ENCODE peak calls at places on chromosomes 11 and 22, in four cellular contexts. C, Z, U and L are unnamed samples.

GRCh38 chr11:100830978-100831732 is 144.1 kb downstream of the ARHGAP42 start:
- DNase-seq in Z (no peak), U (no peak), C (no peak), L (peak; percentile 48)

GRCh38 chr11:59173080-59173963 is 1.4 kb downstream of the DTX4 start:
- DNase-seq in U (no peak), C (peak; percentile 57), Z (no peak), L (no peak)

GRCh38 chr22:49664371-49664881 is 163.2 kb downstream of the BRD1 start:
- DNase-seq in Z (no peak), C (peak; percentile 21), U (peak; percentile 35), L (peak; percentile 47)

GRCh38 chr22:45628508-45628907 is 43.1 kb upstream of the ATXN10 start:
- DNase-seq in Z (no peak), C (no peak), U (no peak), L (no peak)

GRCh38 chr11:130145975-130146776 is 13.4 kb upstream of the ST14 start:
- DNase-seq in U (no peak), C (no peak), Z (no peak), L (no peak)

GRCh38 chr11:40306938-40307548 is 1152.4 kb downstream of the LRRC4C start:
- DNase-seq in U (no peak), C (no peak), Z (peak; percentile 26), L (no peak)

GRCh38 chr22:21865041-21865440 is 2.4 kb downstream of the MAPK1 start:
- DNase-seq in U (no peak), Z (no peak), C (peak; percentile 60), L (no peak)

GRCh38 chr11:35688023-35688422 is 25.4 kb downstream of the TRIM44 start:
- DNase-seq in Z (no peak), U (no peak), C (no peak), L (no peak)

GRCh38 chr11:32630844-32631243 is 47.2 kb downstream of the EIF3M start:
- DNase-seq in C (no peak), U (no peak), Z (no peak), L (no peak)

GRCh38 chr11:867856-868358 is 25.3 kb downstream of the TSPAN4 start:
- DNase-seq in C (no peak), Z (no peak), U (no peak), L (no peak)

GRCh38 chr11:110830344-110831141 is 118.3 kb upstream of the ARHGAP20 start:
- DNase-seq in U (no peak), C (no peak), Z (no peak), L (no peak)

GRCh38 chr11:45150943-45151342 is 4.5 kb downstream of the PRDM11 start:
- DNase-seq in C (no peak), U (no peak), Z (no peak), L (no peak)

GRCh38 chr11:115581871-115582639 is 77.8 kb upstream of the CADM1 start:
- DNase-seq in U (no peak), C (no peak), Z (no peak), L (no peak)

GRCh38 chr11:70572974-70573260 is 174.6 kb downstream of the CTTN start:
- DNase-seq in C (peak; percentile 15), U (peak; percentile 27), Z (no peak), L (peak; percentile 28)

GRCh38 chr11:12702999-12703453 is 28.8 kb downstream of the TEAD1 start:
- DNase-seq in C (no peak), U (no peak), Z (no peak), L (no peak)

GRCh38 chr11:129067454-129067853 is 124.7 kb downstream of the ARHGAP32 start:
- DNase-seq in Z (no peak), C (no peak), U (no peak), L (no peak)

GRCh38 chr11:33168605-33169240 is 7.4 kb upstream of the CSTF3 start:
- DNase-seq in U (no peak), C (no peak), Z (no peak), L (no peak)

GRCh38 chr11:83823461-83824025 is 537.4 kb upstream of the CCDC90B start:
- DNase-seq in C (no peak), U (no peak), Z (no peak), L (no peak)

GRCh38 chr11:40302669-40303068 is 1156.8 kb downstream of the LRRC4C start:
- DNase-seq in Z (no peak), U (no peak), C (no peak), L (no peak)

GRCh38 chr11:69115586-69116560 is 39.9 kb upstream of the SMIM38 start:
- DNase-seq in C (peak; percentile 58), Z (no peak), U (no peak), L (no peak)

GRCh38 chr22:29663230-29663826 is 56.5 kb upstream of the CABP7 start:
- DNase-seq in Z (no peak), C (no peak), U (no peak), L (no peak)

GRCh38 chr11:6245536-6245935 is 6.6 kb downstream of the CNGA4 start:
- DNase-seq in U (no peak), C (no peak), Z (no peak), L (no peak)

GRCh38 chr11:124586247-124586860 is 16.6 kb downstream of the OR8A1 start:
- DNase-seq in Z (peak; percentile 56), C (peak; percentile 65), U (no peak), L (no peak)

GRCh38 chr11:65102142-65103095 is 6.4 kb downstream of the VPS51 start:
- DNase-seq in Z (no peak), C (no peak), U (no peak), L (no peak)

GRCh38 chr11:6609502-6610015 is 2.5 kb downstream of the TAF10 start:
- DNase-seq in C (peak; percentile 27), U (no peak), Z (no peak), L (no peak)

GRCh38 chr11:69525516-69526452 is 44.3 kb downstream of the LINC01488 start:
- DNase-seq in C (no peak), Z (no peak), U (peak; percentile 39), L (no peak)

GRCh38 chr11:38345286-38345685 is 1747.2 kb upstream of the RAG2 start:
- DNase-seq in C (no peak), U (no peak), Z (no peak), L (no peak)

GRCh38 chr22:35835998-35836691 is 118.5 kb downstream of the APOL5 start:
- DNase-seq in Z (no peak), C (no peak), U (no peak), L (no peak)

GRCh38 chr11:107592813-107593212 is 1.9 kb downstream of the ELMOD1 start:
- DNase-seq in C (no peak), U (no peak), Z (no peak), L (no peak)

GRCh38 chr11:13834463-13834862 is 128.1 kb upstream of the SPON1 start:
- DNase-seq in Z (peak; percentile 40), C (no peak), U (no peak), L (no peak)

GRCh38 chr11:2178906-2179494 is 7.4 kb upstream of the TH start:
- DNase-seq in U (no peak), Z (no peak), C (no peak), L (no peak)
- H3K4me1 ChIP-seq in U (no peaks in the 10 kb centered on the region), Z (no peaks in the 10 kb centered on the region), C (no peaks in the 10 kb centered on the region), L (no peaks in the 10 kb centered on the region)

DNA sequence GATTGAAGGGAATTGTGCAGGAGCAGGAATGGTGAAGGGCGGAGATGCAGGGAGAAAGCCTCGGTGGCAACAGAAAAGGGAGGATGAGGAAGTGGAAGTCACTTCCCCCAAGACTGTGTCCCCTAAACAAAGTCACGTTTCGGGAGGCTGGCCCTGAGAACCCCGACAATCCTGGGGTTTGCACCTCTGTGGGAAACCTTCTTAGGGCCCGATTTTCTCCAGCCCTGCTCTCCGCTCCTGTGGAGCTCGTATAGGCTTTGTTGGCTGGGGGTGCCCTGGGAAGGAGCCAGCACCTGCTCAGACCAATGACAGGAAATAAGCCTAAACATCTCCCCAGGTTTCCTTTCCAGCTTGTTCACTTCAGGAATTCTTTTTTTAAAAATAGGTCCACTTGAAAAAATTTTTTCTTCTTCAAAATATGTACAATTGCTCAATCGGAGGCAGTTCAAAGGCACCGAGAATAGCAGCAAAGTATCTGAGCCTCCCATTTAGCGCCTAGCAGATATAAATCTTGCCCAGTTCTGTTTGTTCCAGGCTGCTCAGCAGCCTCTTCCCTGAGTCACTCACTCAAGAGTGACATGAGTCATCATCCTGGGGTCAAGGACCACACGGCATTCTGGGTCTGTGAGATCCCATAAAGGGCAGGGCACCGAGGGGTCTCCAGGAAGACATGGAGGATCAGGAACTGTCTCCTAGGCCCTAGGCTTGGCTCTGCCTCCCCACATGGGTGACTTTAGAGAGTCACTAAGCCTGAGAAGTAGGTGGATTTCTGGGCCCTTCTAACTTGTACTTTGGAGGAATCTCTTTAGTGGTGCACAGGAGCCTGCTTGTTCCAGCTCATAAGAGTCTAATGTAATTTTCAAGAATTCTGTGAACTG is 34.0 kb downstream of the IRAG1 start:
- DNase-seq in U (no peak), C (peak; percentile 71), Z (no peak), L (peak; percentile 85)
- H3K4me1 ChIP-seq in U (no peaks in the 10 kb centered on the region), C (peaks cover 7% of the 10 kb centered on the region), Z (no peaks in the 10 kb centered on the region), L (peaks cover 93% of the 10 kb centered on the region)

GRCh38 chr11:73327812-73328364 is 19.8 kb downstream of the ARHGEF17 start:
- DNase-seq in C (no peak), Z (no peak), U (no peak), L (no peak)
- H3K4me1 ChIP-seq in C (no peaks in the 10 kb centered on the region), Z (peaks cover 23% of the 10 kb centered on the region), U (no peaks in the 10 kb centered on the region), L (peaks cover 98% of the 10 kb centered on the region)

DNA sequence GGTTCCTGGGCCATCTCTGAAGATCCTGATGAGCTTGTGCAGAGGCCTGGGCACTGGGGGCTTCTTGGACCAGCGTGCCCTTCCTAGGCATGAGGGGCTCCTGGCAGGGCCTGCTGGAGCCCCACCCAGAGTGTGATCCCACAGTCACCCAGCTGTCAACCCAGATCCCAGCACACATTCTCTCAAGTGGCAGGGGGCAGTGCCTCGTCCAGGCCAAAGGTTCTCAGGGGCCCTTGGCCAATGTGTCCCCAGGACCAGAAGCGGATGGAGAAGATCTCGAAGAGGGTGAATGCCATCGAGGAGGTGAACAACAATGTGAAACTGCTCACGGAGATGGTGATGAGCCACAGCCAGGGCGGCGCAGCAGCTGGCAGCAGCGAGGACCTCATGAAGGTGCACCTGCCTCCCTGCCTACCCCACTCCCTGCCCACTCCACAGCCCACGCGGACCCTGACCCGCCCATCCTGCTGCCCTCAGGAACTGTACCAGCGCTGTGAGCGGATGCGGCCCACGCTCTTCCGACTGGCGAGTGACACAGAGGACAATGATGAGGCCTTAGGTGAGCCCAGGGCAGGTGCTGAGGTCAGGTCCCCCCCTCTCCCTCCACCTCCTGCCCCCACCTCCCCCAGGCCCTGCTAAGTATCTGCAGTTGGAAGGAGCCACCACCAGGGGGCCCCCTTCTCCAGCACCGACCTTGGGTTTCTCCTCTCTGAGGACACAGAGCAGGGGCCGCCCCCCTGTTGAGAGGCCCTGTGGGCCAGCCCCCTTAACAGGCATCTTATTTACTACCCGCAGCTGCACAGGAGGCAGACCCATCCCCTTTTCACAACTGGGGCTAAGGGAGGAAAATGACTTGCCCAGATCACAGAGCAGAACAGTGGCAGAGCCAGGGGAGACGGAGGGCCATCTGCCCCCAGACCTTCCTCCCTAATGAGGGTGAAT is 14.7 kb downstream of the GGA1 start:
- DNase-seq in Z (peak; percentile 79), U (peak; percentile 85), C (no peak), L (peak; percentile 76)
- H3K4me1 ChIP-seq in Z (peaks cover 48% of the 10 kb centered on the region), U (peaks cover 52% of the 10 kb centered on the region), C (no peaks in the 10 kb centered on the region), L (no peaks in the 10 kb centered on the region)

GRCh38 chr22:18121436-18122253 is 11.0 kb downstream of the TUBA8 start:
- DNase-seq in C (no peak), Z (no peak), U (no peak), L (no peak)
- H3K4me1 ChIP-seq in C (no peaks in the 10 kb centered on the region), Z (no peaks in the 10 kb centered on the region), U (no peaks in the 10 kb centered on the region), L (peaks cover 9% of the 10 kb centered on the region)